ENCODE peak calls at places on chromosomes 6 and 20, in six cellular contexts. Q is AG04450, L is WTC11, G is thoracic aorta, D is endothelial cell, J is choroid plexus epithelial cell. C is an unnamed sample.
A peak's percentile ranks its signal among the peaks of the same experiment; 100 is the strongest.

GRCh38 chr20:6730929-6731328 is 36.6 kb upstream of the BMP2 start:
- DNase-seq in Q (no peak), L (no peak), G (no peak), D (no peak), J (no peak), C (no peak)

GRCh38 chr6:161169690-161170089 is 104.2 kb downstream of the AGPAT4 start:
- DNase-seq in Q (no peak), L (no peak), G (no peak), D (no peak), J (peak; percentile 94), C (no peak)

GRCh38 chr6:3905853-3906190 is 56.6 kb downstream of the FAM50B start:
- DNase-seq in Q (no peak), L (peak; percentile 41), G (no peak), D (no peak), J (peak; percentile 34), C (peak; percentile 67)

GRCh38 chr20:62346398-62347150 is 20.5 kb downstream of the LAMA5 start:
- DNase-seq in Q (no peak), L (no peak), G (no peak), D (no peak), J (no peak), C (no peak)

GRCh38 chr20:18284805-18285533 is 3.4 kb upstream of the ZNF133 start:
- DNase-seq in Q (no peak), L (no peak), G (no peak), D (no peak), J (peak; percentile 19), C (peak; percentile 38)

GRCh38 chr6:111482236-111482958 is 621 bp downstream of the REV3L start:
- DNase-seq in Q (no peak), L (peak; percentile 23), G (peak; percentile 26), D (peak; percentile 34), J (peak; percentile 24), C (peak; percentile 62)

GRCh38 chr6:156914171-156914570 is 137.0 kb downstream of the ARID1B start:
- DNase-seq in Q (no peak), L (no peak), G (no peak), D (no peak), J (no peak), C (no peak)

GRCh38 chr6:12414096-12414675 is 124.0 kb downstream of the EDN1 start:
- DNase-seq in Q (no peak), L (no peak), G (no peak), D (no peak), J (no peak), C (no peak)

GRCh38 chr20:59728722-59729430 is 124.5 kb downstream of the PHACTR3 start:
- DNase-seq in Q (no peak), L (no peak), G (no peak), D (no peak), J (no peak), C (no peak)

GRCh38 chr6:31952890-31953289 is 5.9 kb downstream of the NELFE start:
- DNase-seq in Q (no peak), L (no peak), G (no peak), D (no peak), J (no peak), C (no peak)

GRCh38 chr6:24683297-24684296 is 16.7 kb downstream of the ACOT13 start:
- DNase-seq in Q (no peak), L (no peak), G (no peak), D (no peak), J (no peak), C (peak; percentile 74)

GRCh38 chr20:40670251-40670650 is 18.8 kb downstream of the MAFB start:
- DNase-seq in Q (no peak), L (no peak), G (no peak), D (no peak), J (no peak), C (no peak)
- TF ChIP-seq CTCF in Q (no peak), L (no peak), G (no peak), D (no peak), J (peak; percentile 28), C (no peak)

GRCh38 chr6:45036101-45036500 is 292.0 kb upstream of the RUNX2 start:
- DNase-seq in Q (no peak), L (no peak), G (no peak), D (no peak), J (no peak), C (no peak)
- TF ChIP-seq CTCF in Q (no peak), L (no peak), G (no peak), D (no peak), J (no peak), C (no peak)

GRCh38 chr6:150841189-150841588 is 24.3 kb upstream of the MTHFD1L start:
- DNase-seq in Q (no peak), L (no peak), G (no peak), D (no peak), J (no peak), C (no peak)

GRCh38 chr6:150846641-150847040 is 18.9 kb upstream of the MTHFD1L start:
- DNase-seq in Q (no peak), L (no peak), G (no peak), D (no peak), J (peak; percentile 16), C (no peak)

GRCh38 chr6:150840185-150840584 is 25.3 kb upstream of the MTHFD1L start:
- DNase-seq in Q (no peak), L (no peak), G (no peak), D (no peak), J (no peak), C (no peak)

GRCh38 chr6:150844371-150844770 is 21.1 kb upstream of the MTHFD1L start:
- DNase-seq in Q (no peak), L (no peak), G (no peak), D (no peak), J (no peak), C (no peak)

DNA sequence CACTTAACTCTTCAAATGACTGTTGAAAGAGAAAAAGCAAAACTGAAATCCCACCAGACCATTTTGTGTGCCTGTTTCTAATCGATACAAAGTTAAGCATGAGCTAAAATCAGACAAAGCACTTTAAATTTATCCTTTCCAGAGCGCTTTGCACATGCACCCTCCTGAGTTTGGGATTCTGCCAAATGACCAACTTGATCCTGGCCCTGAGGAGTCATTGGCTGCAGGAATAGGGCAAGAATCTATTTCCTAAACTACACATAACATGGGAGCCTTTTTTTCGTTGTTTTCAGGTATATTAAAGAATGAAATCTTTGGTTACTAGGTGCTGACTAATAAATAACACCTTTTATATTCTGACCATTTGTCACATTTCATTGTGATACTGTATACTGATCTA is 23.8 kb upstream of the MTHFD1L start:
- DNase-seq in Q (no peak), L (no peak), G (no peak), D (no peak), J (peak; percentile 70), C (no peak)
- TF ChIP-seq CTCF in Q (no peak), L (no peak), G (no peak), D (no peak), J (no peak), C (no peak)

DNA sequence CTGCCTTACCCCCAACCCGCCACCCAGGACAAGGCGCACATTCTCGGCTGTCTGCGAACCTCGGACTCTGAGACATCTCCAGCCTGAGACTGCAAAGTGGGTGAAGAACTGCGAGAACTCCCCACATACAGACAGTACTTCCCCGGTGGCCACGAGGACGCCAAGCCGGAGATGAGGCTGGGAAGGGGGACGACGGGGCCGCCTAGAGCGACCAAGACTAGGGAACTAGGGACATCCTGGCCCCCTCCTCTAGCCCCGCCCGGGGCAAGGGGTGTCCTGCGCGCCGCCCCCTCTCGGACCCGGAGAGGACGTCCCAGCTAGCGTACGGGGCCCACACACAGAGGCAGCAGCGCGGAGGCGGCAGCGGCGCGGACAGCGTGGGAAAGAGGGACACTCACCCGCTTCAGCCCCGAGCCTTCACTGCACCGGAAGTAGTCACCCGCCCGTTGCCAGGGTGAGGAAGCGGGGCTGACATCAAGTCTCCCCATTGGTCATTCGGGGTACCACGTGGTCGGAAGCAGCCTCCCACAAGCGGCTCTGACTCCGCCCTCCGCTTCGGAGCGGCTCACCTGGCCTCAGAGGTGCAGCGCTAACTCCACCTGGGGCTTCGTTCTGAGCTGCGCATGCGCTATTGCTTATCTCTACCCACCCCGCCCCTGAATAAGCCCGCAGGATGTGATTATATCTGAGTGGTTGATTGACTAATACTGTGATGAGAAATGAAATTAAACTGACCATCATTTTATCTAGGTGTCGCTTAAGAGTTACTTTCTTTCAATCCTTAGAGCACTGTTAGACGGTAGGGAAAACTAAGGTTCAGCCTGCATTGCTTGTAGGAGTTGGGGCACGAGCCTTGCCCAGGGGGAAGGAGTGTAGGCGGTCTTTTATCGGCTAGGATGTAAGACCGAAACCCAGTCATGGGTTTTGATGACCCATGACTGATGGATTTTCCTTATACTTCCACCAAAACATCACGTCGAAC is at the start of gene TASP1:
- DNase-seq in Q (peak; percentile 77), L (peak; percentile 99), G (peak; percentile 88), D (peak; percentile 88), J (peak; percentile 97), C (peak; percentile 99)
- TF ChIP-seq CTCF in Q (no peak), L (no peak), G (no peak), D (no peak), J (no peak), C (no peak)